ENCODE peak calls at places on chromosomes 12 and 14, in four cellular contexts. One of them, this sample, is unnamed.

GRCh38 chr12:119788783-119789182 is 88.3 kb downstream of the CIT start:
- DNase-seq in tibial nerve: no peak
- DNase-seq in ovary: no peak
- DNase-seq in PC-9: peak
- DNase-seq in this sample: no peak

GRCh38 chr12:6960291-6961277 is 9.4 kb downstream of the PTPN6 start:
- DNase-seq in tibial nerve: no peak
- DNase-seq in ovary: peak
- DNase-seq in PC-9: no peak
- DNase-seq in this sample: no peak

GRCh38 chr12:106780010-106780625 is 5.6 kb downstream of the RIC8B start:
- DNase-seq in tibial nerve: no peak
- DNase-seq in ovary: no peak
- DNase-seq in PC-9: peak
- DNase-seq in this sample: no peak

GRCh38 chr14:24080888-24081738 is 9.8 kb downstream of the CPNE6 start:
- DNase-seq in tibial nerve: no peak
- DNase-seq in ovary: peak
- DNase-seq in PC-9: no peak
- DNase-seq in this sample: no peak

GRCh38 chr14:46063872-46064271 is 587.7 kb downstream of the RPL10L start:
- DNase-seq in tibial nerve: no peak
- DNase-seq in ovary: no peak
- DNase-seq in PC-9: no peak
- DNase-seq in this sample: no peak

GRCh38 chr12:6089041-6089823 is 35.2 kb downstream of the VWF start:
- DNase-seq in tibial nerve: no peak
- DNase-seq in ovary: no peak
- DNase-seq in PC-9: peak
- DNase-seq in this sample: no peak

GRCh38 chr12:19654630-19655384 is 215.5 kb downstream of the AEBP2 start:
- DNase-seq in tibial nerve: no peak
- DNase-seq in ovary: no peak
- DNase-seq in PC-9: no peak
- DNase-seq in this sample: no peak

GRCh38 chr12:69430942-69431603 is 39.1 kb upstream of the FRS2 start:
- DNase-seq in tibial nerve: no peak
- DNase-seq in ovary: no peak
- DNase-seq in PC-9: no peak
- DNase-seq in this sample: no peak

GRCh38 chr12:73726881-73727280 is 810.8 kb upstream of the ATXN7L3B start:
- DNase-seq in tibial nerve: no peak
- DNase-seq in ovary: no peak
- DNase-seq in PC-9: no peak
- DNase-seq in this sample: no peak
- TF ChIP-seq CTCF in tibial nerve: no peak
- TF ChIP-seq CTCF in ovary: no peak
- TF ChIP-seq CTCF in PC-9: no peak
- TF ChIP-seq CTCF in this sample: no peak

GRCh38 chr14:93049867-93050331 is 65.8 kb downstream of the ITPK1 start:
- DNase-seq in tibial nerve: no peak
- DNase-seq in ovary: no peak
- DNase-seq in PC-9: no peak
- DNase-seq in this sample: no peak
- TF ChIP-seq CTCF in tibial nerve: no peak
- TF ChIP-seq CTCF in ovary: no peak
- TF ChIP-seq CTCF in PC-9: no peak
- TF ChIP-seq CTCF in this sample: no peak

DNA sequence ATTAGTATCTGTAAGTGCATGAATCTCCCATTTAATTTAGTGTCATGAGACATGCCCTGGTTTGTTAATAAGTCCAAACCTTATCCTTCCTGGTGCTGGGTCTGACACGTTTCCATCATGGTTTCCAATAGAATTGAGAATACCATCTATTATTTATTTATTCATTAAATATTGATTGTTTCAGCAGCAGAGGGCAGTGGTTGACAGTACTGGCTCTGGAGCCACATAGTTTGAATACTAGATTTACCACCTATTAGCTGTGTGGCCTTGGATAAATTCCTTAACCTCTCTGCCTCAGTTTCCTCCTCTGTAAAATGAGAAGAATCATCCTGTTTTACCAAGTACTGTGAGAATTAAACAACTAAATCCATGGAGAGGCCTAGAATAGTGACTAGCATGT is 941 bp upstream of the STAB2 start:
- DNase-seq in tibial nerve: no peak
- DNase-seq in ovary: no peak
- DNase-seq in PC-9: no peak
- DNase-seq in this sample: no peak
- TF ChIP-seq CTCF in tibial nerve: no peak
- TF ChIP-seq CTCF in ovary: no peak
- TF ChIP-seq CTCF in PC-9: peak
- TF ChIP-seq CTCF in this sample: peak

GRCh38 chr14:88490168-88490567 is 64.6 kb downstream of the PTPN21 start:
- DNase-seq in tibial nerve: no peak
- DNase-seq in ovary: no peak
- DNase-seq in PC-9: no peak
- DNase-seq in this sample: no peak
- TF ChIP-seq CTCF in tibial nerve: no peak
- TF ChIP-seq CTCF in ovary: no peak
- TF ChIP-seq CTCF in PC-9: no peak
- TF ChIP-seq CTCF in this sample: no peak

GRCh38 chr14:99538275-99538674 is 57.1 kb downstream of the CCNK start:
- DNase-seq in tibial nerve: no peak
- DNase-seq in ovary: no peak
- DNase-seq in PC-9: no peak
- DNase-seq in this sample: no peak
- TF ChIP-seq CTCF in tibial nerve: no peak
- TF ChIP-seq CTCF in ovary: no peak
- TF ChIP-seq CTCF in PC-9: no peak
- TF ChIP-seq CTCF in this sample: no peak

GRCh38 chr12:4141344-4142270 is 132.0 kb upstream of the CCND2 start:
- DNase-seq in tibial nerve: no peak
- DNase-seq in ovary: no peak
- DNase-seq in PC-9: no peak
- DNase-seq in this sample: no peak
- TF ChIP-seq CTCF in tibial nerve: no peak
- TF ChIP-seq CTCF in ovary: no peak
- TF ChIP-seq CTCF in PC-9: no peak
- TF ChIP-seq CTCF in this sample: no peak

DNA sequence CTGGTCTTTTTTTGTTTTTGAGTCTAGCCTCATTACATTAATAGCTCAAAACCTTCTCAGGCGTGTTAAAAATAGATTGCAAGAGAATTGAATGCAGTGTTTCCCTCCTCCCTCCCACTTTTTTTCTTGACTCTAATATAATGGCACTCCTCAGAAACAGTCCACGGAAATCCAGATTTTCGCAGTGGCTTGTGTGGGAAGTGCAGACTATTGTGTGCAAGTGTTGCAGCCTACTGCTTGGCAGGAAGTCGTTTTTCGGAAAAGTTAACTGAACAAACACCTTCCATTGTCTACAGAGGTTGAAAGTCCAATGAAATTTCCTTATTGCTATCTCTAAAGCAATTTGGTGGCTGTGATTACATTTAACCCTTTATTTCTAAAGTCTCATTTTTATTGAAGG is 147.9 kb upstream of the E2F7 start:
- DNase-seq in tibial nerve: no peak
- DNase-seq in ovary: no peak
- DNase-seq in PC-9: no peak
- DNase-seq in this sample: no peak
- TF ChIP-seq CTCF in tibial nerve: no peak
- TF ChIP-seq CTCF in ovary: no peak
- TF ChIP-seq CTCF in PC-9: no peak
- TF ChIP-seq CTCF in this sample: no peak

DNA sequence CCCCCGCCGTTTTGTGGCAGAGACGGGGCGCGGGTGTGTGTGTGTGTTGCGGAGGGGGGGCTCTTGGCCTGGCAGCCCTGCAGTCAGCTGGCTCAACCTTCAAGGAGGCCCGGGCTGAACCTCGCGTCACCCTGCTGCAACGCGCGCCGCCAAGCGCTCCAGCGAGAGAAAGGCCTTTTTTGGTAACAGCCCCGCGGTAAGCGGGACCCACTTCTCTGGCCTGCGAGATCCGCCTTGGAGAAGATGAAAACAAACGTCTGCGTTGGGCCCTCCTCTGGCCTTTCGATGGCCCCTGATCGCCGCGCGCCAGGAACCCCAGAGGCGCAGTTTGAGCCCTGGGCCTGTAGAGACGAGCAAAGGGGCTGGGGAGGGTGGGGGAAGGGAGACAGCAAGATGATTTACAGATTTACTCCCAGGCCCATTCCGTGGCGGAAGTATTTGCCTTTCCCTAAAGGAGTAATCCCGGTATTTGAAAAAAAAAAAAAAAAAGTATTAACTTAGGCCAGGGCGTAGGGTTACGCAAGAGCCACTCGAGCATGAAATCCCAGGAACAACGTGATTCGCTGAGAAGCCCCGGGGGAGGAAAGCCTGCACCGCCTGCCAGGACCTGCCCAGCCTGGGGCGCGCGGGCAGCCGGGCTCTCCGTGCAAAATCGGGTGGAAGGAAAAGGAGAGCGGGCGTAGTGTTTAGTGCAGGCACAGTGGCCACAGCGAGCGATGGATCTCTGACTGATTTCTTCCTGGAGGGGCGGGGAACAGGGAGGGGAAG is 4.5 kb upstream of the IRF2BPL start:
- DNase-seq in tibial nerve: peak
- DNase-seq in ovary: peak
- DNase-seq in PC-9: peak
- DNase-seq in this sample: no peak
- TF ChIP-seq CTCF in tibial nerve: no peak
- TF ChIP-seq CTCF in ovary: peak
- TF ChIP-seq CTCF in PC-9: peak
- TF ChIP-seq CTCF in this sample: no peak